ENCODE peak calls at places on chromosomes 12 and 14, in four cellular contexts. Q is HCT116; J is hypothalamus; I is stimulated activated CD4-positive, alpha-beta T cell treated with anti-CD3 and anti-CD28 coated beads, Interleukin-2, amount 100 ng/mL, for 48 hours. W is an unnamed sample.

GRCh38 chr14:67881225-67881624 is 61.6 kb downstream of the RAD51B start:
- DNase-seq in Q (no peak), J (no peak), I (no peak), W (no peak)

GRCh38 chr14:29271669-29272068 is 505.1 kb downstream of the FOXG1 start:
- DNase-seq in Q (no peak), J (no peak), I (no peak), W (no peak)

GRCh38 chr14:98194821-98195220 is 1077.2 kb downstream of the BCL11B start:
- DNase-seq in Q (no peak), J (no peak), I (no peak), W (no peak)

GRCh38 chr14:93716002-93716401 is 72.3 kb downstream of the PRIMA1 start:
- DNase-seq in Q (no peak), J (no peak), I (no peak), W (no peak)

GRCh38 chr12:68180792-68181744 is 21.5 kb upstream of the IFNG start:
- DNase-seq in Q (no peak), J (no peak), I (no peak), W (no peak)

GRCh38 chr12:7806863-7807487 is 17.8 kb downstream of the NANOG start:
- DNase-seq in Q (peak; percentile 61), J (peak; percentile 3), I (peak; percentile 72), W (peak; percentile 53)

GRCh38 chr12:76943004-76943403 is 64.2 kb upstream of the CSRP2 start:
- DNase-seq in Q (no peak), J (no peak), I (no peak), W (no peak)

GRCh38 chr14:61043506-61043905 is 62.5 kb downstream of the SLC38A6 start:
- DNase-seq in Q (no peak), J (no peak), I (no peak), W (no peak)

GRCh38 chr12:14665354-14666348 is 30.7 kb downstream of the GUCY2C start:
- DNase-seq in Q (peak; percentile 7), J (no peak), I (no peak), W (no peak)